ENCODE peak calls at places on chromosomes 4 and X, in four cellular contexts. J is Peyer's patch, X is fibroblast of lung, T is cardiac muscle cell. C is an unnamed sample.

GRCh38 chr4:24657768-24658617 is 73.6 kb upstream of the DHX15 start:
- DNase-seq in T (no peak), X (peak; percentile 62), J (no peak), C (peak; percentile 71)

GRCh38 chrX:153968754-153969124 is 2.9 kb downstream of the HCFC1 start:
- DNase-seq in X (no peak), T (peak; percentile 35), J (peak; percentile 61), C (peak; percentile 75)

GRCh38 chrX:119391279-119391678 is 7.9 kb upstream of the SLC25A43 start:
- DNase-seq in T (no peak), J (no peak), X (peak; percentile 40), C (no peak)

GRCh38 chr4:92012899-92013867 is 290.6 kb upstream of the GRID2 start:
- DNase-seq in T (peak; percentile 1), X (no peak), J (no peak), C (no peak)

GRCh38 chr4:62260256-62260655 is 1060.1 kb downstream of the ADGRL3 start:
- DNase-seq in X (no peak), T (no peak), J (no peak), C (no peak)

GRCh38 chr4:66575024-66575696 is 904.9 kb upstream of the EPHA5 start:
- DNase-seq in T (no peak), J (no peak), X (peak; percentile 52), C (no peak)

GRCh38 chrX:145825896-145826295 is 8.3 kb downstream of the SLITRK2 start:
- DNase-seq in J (no peak), T (peak; percentile 56), X (peak; percentile 43), C (no peak)

GRCh38 chr4:87311684-87312083 is 11.0 kb downstream of the HSD17B13 start:
- DNase-seq in J (no peak), X (no peak), T (no peak), C (no peak)

GRCh38 chrX:131746491-131746968 is 202.7 kb downstream of the OR13H1 start:
- DNase-seq in J (peak; percentile 79), X (no peak), T (no peak), C (peak; percentile 89)

GRCh38 chrX:10769165-10769564 is 148.8 kb upstream of the MID1 start:
- DNase-seq in X (peak; percentile 49), T (peak; percentile 44), J (no peak), C (no peak)

GRCh38 chrX:19699151-19699550 is 183.8 kb upstream of the MAP3K15 start:
- DNase-seq in T (no peak), X (no peak), J (no peak), C (no peak)

GRCh38 chr4:99447079-99447478 is 11.9 kb upstream of the ADH7 start:
- DNase-seq in X (peak; percentile 55), J (no peak), T (no peak), C (no peak)

GRCh38 chrX:153708415-153708814 is 15.8 kb downstream of the BCAP31 start:
- DNase-seq in X (peak; percentile 73), T (peak; percentile 70), J (no peak), C (peak; percentile 86)

GRCh38 chr4:10093801-10094552 is 22.6 kb downstream of the WDR1 start:
- DNase-seq in X (peak; percentile 64), T (peak; percentile 80), J (no peak), C (peak; percentile 82)

GRCh38 chrX:116317409-116317808 is 119.0 kb upstream of the SLC6A14 start:
- DNase-seq in J (no peak), X (peak; percentile 85), T (peak; percentile 49), C (peak; percentile 71)

GRCh38 chrX:49977319-49978090 is 55.1 kb downstream of the CLCN5 start:
- DNase-seq in T (no peak), J (no peak), X (no peak), C (no peak)

GRCh38 chr4:20662851-20663250 is 37.4 kb upstream of the PACRGL start:
- DNase-seq in X (no peak), T (no peak), J (no peak), C (no peak)

GRCh38 chr4:73901031-73901430 is 31.8 kb downstream of the CXCL1 start:
- DNase-seq in X (peak; percentile 72), J (no peak), T (no peak), C (no peak)

GRCh38 chrX:17859609-17860178 is 1.4 kb downstream of the RAI2 start:
- DNase-seq in X (no peak), T (no peak), J (no peak), C (peak; percentile 82)

GRCh38 chr4:124713213-124713592 is 671 bp upstream of the ANKRD50 start:
- DNase-seq in T (peak; percentile 72), J (peak; percentile 22), X (peak; percentile 87), C (peak; percentile 86)

GRCh38 chr4:4689694-4690440 is 148.0 kb upstream of the STX18 start:
- DNase-seq in J (no peak), T (no peak), X (no peak), C (no peak)

GRCh38 chr4:52006887-52007286 is 13.3 kb downstream of the LRRC66 start:
- DNase-seq in T (no peak), J (no peak), X (no peak), C (no peak)

GRCh38 chrX:52425710-52426245 is 57.0 kb downstream of the XAGE2 start:
- DNase-seq in T (no peak), X (peak; percentile 24), J (no peak), C (no peak)

GRCh38 chr4:189792819-189793618 is 147.7 kb upstream of the FRG1 start:
- DNase-seq in X (peak; percentile 76), J (no peak), T (peak; percentile 80), C (peak; percentile 72)

GRCh38 chr4:6773106-6773505 is 9.4 kb upstream of the KIAA0232 start:
- DNase-seq in J (no peak), T (no peak), X (no peak), C (peak; percentile 66)

GRCh38 chr4:986949-987688 is at the start of gene IDUA:
- DNase-seq in J (peak; percentile 92), X (peak; percentile 56), T (peak; percentile 93), C (peak; percentile 94)

GRCh38 chrX:134599173-134599914 is 58.9 kb downstream of the PLAC1 start:
- DNase-seq in X (peak; percentile 71), T (no peak), J (no peak), C (no peak)

GRCh38 chr4:92091335-92091734 is 212.4 kb upstream of the GRID2 start:
- DNase-seq in J (no peak), T (no peak), X (no peak), C (no peak)

GRCh38 chrX:150526692-150527091 is 41.7 kb upstream of the MTM1 start:
- DNase-seq in T (no peak), X (no peak), J (no peak), C (no peak)

GRCh38 chr4:54440394-54441223 is 211.5 kb downstream of the PDGFRA start:
- DNase-seq in J (no peak), T (no peak), X (peak; percentile 56), C (no peak)

GRCh38 chrX:19904778-19905367 is 17.5 kb upstream of the SH3KBP1 start:
- DNase-seq in X (peak; percentile 67), J (no peak), T (peak; percentile 39), C (no peak)

GRCh38 chr4:687975-688694 is 816 bp downstream of the SLC49A3 start:
- DNase-seq in J (no peak), X (no peak), T (no peak), C (peak; percentile 85)

GRCh38 chrX:11558972-11559371 is 106.7 kb downstream of the ARHGAP6 start:
- DNase-seq in T (no peak), X (no peak), J (no peak), C (no peak)

GRCh38 chr4:84418032-84418709 is 80.9 kb downstream of the NKX6-1 start:
- DNase-seq in T (no peak), X (no peak), J (no peak), C (no peak)

GRCh38 chrX:15564981-15565579 is 35.7 kb downstream of the ACE2 start:
- DNase-seq in J (no peak), T (peak; percentile 73), X (peak; percentile 67), C (peak; percentile 57)

GRCh38 chrX:20756585-20756984 is 489.9 kb upstream of the RPS6KA3 start:
- DNase-seq in T (no peak), J (no peak), X (no peak), C (no peak)

GRCh38 chr4:146916479-146917076 is 29.1 kb downstream of the TTC29 start:
- DNase-seq in J (no peak), X (peak; percentile 64), T (peak; percentile 39), C (no peak)

GRCh38 chr4:137238456-137238855 is 293.8 kb downstream of the PCDH18 start:
- DNase-seq in T (no peak), X (no peak), J (no peak), C (no peak)

GRCh38 chrX:129596077-129596476 is 56.0 kb downstream of the OCRL start:
- DNase-seq in X (no peak), J (no peak), T (no peak), C (no peak)

GRCh38 chrX:129590596-129590995 is 50.5 kb downstream of the OCRL start:
- DNase-seq in J (no peak), T (no peak), X (no peak), C (no peak)

GRCh38 chrX:129597905-129598304 is 56.9 kb downstream of the APLN start:
- DNase-seq in J (no peak), T (no peak), X (no peak), C (no peak)

GRCh38 chrX:129594781-129595180 is 54.7 kb downstream of the OCRL start:
- DNase-seq in T (no peak), X (no peak), J (no peak), C (no peak)

DNA sequence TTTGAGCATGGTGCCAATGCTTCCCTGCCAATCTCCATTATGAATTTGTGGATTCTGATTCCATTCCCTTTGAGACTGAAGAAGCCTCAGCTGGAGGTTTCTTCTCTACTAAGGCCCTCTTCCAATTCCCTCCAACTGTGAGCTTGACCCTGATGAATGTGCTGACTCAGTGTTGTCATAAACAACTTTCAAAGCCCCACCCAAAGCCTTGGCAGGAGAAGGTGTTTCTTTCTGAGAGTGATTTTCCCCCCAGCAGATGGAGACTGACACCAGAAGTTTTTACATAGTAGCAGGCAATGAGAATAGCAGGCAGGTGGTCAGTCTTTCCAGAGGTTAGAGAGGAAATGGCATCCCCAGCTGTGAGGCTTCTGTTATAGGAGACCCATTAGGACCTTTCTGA is 53.1 kb downstream of the OCRL start:
- DNase-seq in T (no peak), X (peak; percentile 70), J (no peak), C (no peak)
- H3K27ac ChIP-seq in T (no peak overlapping the region), X (no peak overlapping the region), J (no peak overlapping the region), C (no peak overlapping the region)

GRCh38 chr4:3434891-3435683 is 6.7 kb upstream of the HGFAC start:
- DNase-seq in T (no peak), X (no peak), J (no peak), C (peak; percentile 66)
- TF ChIP-seq CTCF in T (peak; percentile 18), X (no peak), J (no peak), C (no peak)

GRCh38 chr4:127632420-127633403 is at the start of gene INTU:
- DNase-seq in J (peak; percentile 44), X (peak; percentile 96), T (peak; percentile 98), C (peak; percentile 96)
- H3K27ac ChIP-seq in J (peak within 1 kb of the TSS; percentile 28), X (peak within 1 kb of the TSS; percentile 66), T (peak within 1 kb of the TSS; percentile 76), C (no peak within 1 kb of the TSS)

GRCh38 chr4:77578145-77578544 is 27.5 kb upstream of the CXCL13 start:
- DNase-seq in J (no peak), X (no peak), T (no peak), C (no peak)
- TF ChIP-seq CTCF in J (no peak), X (no peak), T (peak; percentile 22), C (no peak)

DNA sequence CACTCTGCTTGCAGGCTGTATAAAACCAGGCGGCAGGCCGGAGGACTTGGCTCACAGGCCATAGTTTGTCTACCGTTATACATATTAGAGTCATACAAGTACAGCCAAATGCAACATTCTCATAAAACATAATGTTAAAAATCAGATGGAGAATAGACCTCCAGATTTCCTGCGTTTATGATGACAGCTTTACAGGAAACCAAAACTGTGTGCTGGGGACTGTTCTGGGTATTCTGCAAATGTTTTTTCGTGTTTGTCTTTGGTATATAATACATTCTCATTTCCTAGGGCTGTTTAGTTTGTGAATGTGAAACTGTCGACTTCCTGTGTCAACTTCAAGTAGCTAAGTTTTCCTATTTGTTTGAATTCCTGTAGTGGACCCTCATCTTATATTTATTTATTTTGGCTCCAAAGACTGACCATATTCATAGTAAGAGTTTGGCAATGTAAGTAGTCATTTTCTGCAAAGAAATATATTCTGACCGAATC is 79.5 kb upstream of the FAM9C start:
- DNase-seq in T (no peak), X (peak; percentile 87), J (no peak), C (no peak)
- H3K27ac ChIP-seq in T (no peak overlapping the region), X (peak overlapping the region; percentile 55), J (peak overlapping the region; percentile 34), C (peak overlapping the region; percentile 60)